ENCODE peak calls at places on chromosomes 5 and 9, in four cellular contexts. A is IMR-90, W is neuronal stem cell, N is H1. F is an unnamed sample.
A peak's percentile ranks its signal among the peaks of the same experiment; 100 is the strongest.

GRCh38 chr9:127927457-127928231 is 2.9 kb downstream of the PIP5KL1 start:
- DNase-seq in A (no peak), W (no peak), N (peak; percentile 88), F (no peak)

GRCh38 chr5:151600069-151600665 is 9.0 kb upstream of the FAT2 start:
- DNase-seq in A (no peak), W (no peak), N (no peak), F (no peak)

GRCh38 chr5:147918899-147919298 is 12.6 kb upstream of the C5orf46 start:
- DNase-seq in A (no peak), W (no peak), N (no peak), F (no peak)

GRCh38 chr5:169050146-169050571 is 250.8 kb downstream of the SLIT3 start:
- DNase-seq in A (no peak), W (no peak), N (no peak), F (no peak)

GRCh38 chr5:35456506-35456905 is 161.2 kb upstream of the SPEF2 start:
- DNase-seq in A (no peak), W (no peak), N (no peak), F (no peak)

GRCh38 chr9:125189011-125189360 is 617 bp downstream of the PPP6C start:
- DNase-seq in A (no peak), W (peak; percentile 1), N (no peak), F (peak; percentile 48)

GRCh38 chr9:90128587-90129190 is 513.9 kb downstream of the DIRAS2 start:
- DNase-seq in A (no peak), W (no peak), N (no peak), F (no peak)

GRCh38 chr9:99919930-99920329 is 13.5 kb downstream of the STX17 start:
- DNase-seq in A (no peak), W (no peak), N (no peak), F (no peak)

GRCh38 chr5:151020304-151021031 is at the start of gene GPX3:
- DNase-seq in A (peak; percentile 25), W (peak; percentile 81), N (peak; percentile 92), F (peak; percentile 75)

GRCh38 chr9:108980893-108981292 is 32.4 kb downstream of the CTNNAL1 start:
- DNase-seq in A (no peak), W (no peak), N (no peak), F (no peak)

GRCh38 chr5:178282391-178282790 is 49.8 kb upstream of the PHYKPL start:
- DNase-seq in A (no peak), W (no peak), N (no peak), F (no peak)

GRCh38 chr9:38428062-38428461 is 3.8 kb upstream of the IGFBPL1 start:
- DNase-seq in A (no peak), W (no peak), N (no peak), F (no peak)

GRCh38 chr9:134570151-134570621 is 71.4 kb upstream of the COL5A1 start:
- DNase-seq in A (no peak), W (no peak), N (peak; percentile 23), F (no peak)

GRCh38 chr5:135821061-135821781 is 13.2 kb upstream of the SLC25A48 start:
- DNase-seq in A (no peak), W (no peak), N (no peak), F (no peak)

GRCh38 chr5:170306381-170306790 is 8.8 kb upstream of the LCP2 start:
- DNase-seq in A (peak; percentile 0), W (no peak), N (no peak), F (peak; percentile 76)

GRCh38 chr5:4571248-4571950 is 568.7 kb upstream of the ADAMTS16 start:
- DNase-seq in A (no peak), W (no peak), N (no peak), F (no peak)

GRCh38 chr5:123874600-123875201 is 362.7 kb downstream of the CSNK1G3 start:
- DNase-seq in A (peak; percentile 12), W (peak; percentile 60), N (no peak), F (peak; percentile 59)

GRCh38 chr5:29304555-29304954 is 1888.9 kb upstream of the CDH6 start:
- DNase-seq in A (no peak), W (no peak), N (no peak), F (no peak)

GRCh38 chr9:16030513-16031185 is 477.8 kb downstream of the CCDC171 start:
- DNase-seq in A (peak; percentile 96), W (no peak), N (no peak), F (peak; percentile 91)

GRCh38 chr9:137168907-137169763 is 716 bp downstream of the LRRC26 start:
- DNase-seq in A (peak; percentile 19), W (peak; percentile 68), N (peak; percentile 89), F (peak; percentile 29)

GRCh38 chr5:7827602-7828001 is 23.3 kb downstream of the CFAP90 start:
- DNase-seq in A (no peak), W (no peak), N (no peak), F (no peak)

GRCh38 chr5:172860520-172861443 is 26.7 kb downstream of the ERGIC1 start:
- DNase-seq in A (peak; percentile 32), W (no peak), N (no peak), F (no peak)

GRCh38 chr5:100584889-100585288 is 49.7 kb downstream of the FAM174A start:
- DNase-seq in A (no peak), W (no peak), N (no peak), F (no peak)

GRCh38 chr5:873328-873727 is 19.3 kb downstream of the BRD9 start:
- DNase-seq in A (no peak), W (no peak), N (no peak), F (no peak)

GRCh38 chr5:164958688-164959087 is 1453.3 kb downstream of the MAT2B start:
- DNase-seq in A (no peak), W (no peak), N (no peak), F (no peak)

GRCh38 chr5:54643679-54644078 is 126.1 kb downstream of the SNX18 start:
- DNase-seq in A (peak; percentile 87), W (no peak), N (no peak), F (peak; percentile 52)

GRCh38 chr5:138241688-138242547 is 28.8 kb upstream of the CDC23 start:
- DNase-seq in A (no peak), W (peak; percentile 39), N (peak; percentile 70), F (peak; percentile 12)

GRCh38 chr9:96555567-96556386 is 63.9 kb downstream of the CDC14B start:
- DNase-seq in A (peak; percentile 44), W (no peak), N (no peak), F (peak; percentile 85)

GRCh38 chr5:139903805-139904565 is 108.4 kb downstream of the PSD2 start:
- DNase-seq in A (no peak), W (peak; percentile 55), N (peak; percentile 78), F (peak; percentile 41)

GRCh38 chr5:139906661-139907060 is 111.1 kb downstream of the PSD2 start:
- DNase-seq in A (no peak), W (no peak), N (no peak), F (no peak)

GRCh38 chr5:139903450-139903804 is 107.8 kb downstream of the PSD2 start:
- DNase-seq in A (no peak), W (no peak), N (no peak), F (no peak)

GRCh38 chr5:139905401-139905800 is 109.8 kb downstream of the PSD2 start:
- DNase-seq in A (no peak), W (no peak), N (no peak), F (no peak)

DNA sequence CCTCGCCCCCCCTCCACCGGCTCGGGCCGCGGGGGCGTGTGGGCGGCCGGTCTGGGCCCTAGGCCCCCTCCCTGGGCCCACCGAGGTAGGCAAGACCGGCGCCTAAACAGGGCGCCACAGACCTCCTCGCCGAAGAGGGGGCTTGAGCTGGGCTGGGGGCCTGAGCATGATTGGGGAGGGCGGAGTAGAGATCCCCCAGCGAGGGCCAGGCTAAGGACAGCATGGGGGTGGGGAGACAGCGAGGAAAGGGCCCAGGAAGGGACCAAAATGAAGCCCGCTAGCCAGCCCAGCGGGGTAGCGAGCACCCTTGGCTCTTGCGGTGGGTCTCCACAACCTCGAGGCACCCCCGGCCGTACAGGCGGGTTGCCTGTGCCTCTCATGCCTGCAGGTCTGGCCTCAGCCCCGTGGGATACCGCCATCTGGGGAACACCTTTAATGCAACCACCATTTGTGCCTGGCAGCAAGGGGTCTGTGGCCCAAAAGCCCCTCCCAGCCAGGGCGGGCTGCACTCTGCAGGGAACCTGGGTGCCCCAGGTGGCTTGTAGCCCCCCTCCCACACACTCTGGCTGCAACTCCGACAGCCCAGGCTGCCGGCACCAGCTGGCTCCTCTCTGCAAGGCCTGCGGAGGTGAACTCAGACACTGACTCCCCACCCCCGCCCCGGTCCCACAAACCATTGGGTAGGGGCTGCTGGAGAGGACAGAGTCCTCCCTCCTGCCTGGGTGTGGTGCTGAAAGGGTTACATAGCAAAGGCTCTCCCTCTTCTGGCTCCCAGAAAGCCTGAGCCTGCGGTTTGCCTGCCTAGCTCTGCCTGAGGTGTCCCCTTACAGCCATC is 109.2 kb downstream of the PSD2 start:
- DNase-seq in A (no peak), W (peak; percentile 35), N (peak; percentile 74), F (no peak)
- H3K4me3 ChIP-seq in A (no peak overlapping the region), W (peak overlapping the region; percentile 79), N (peak overlapping the region; percentile 51), F (peak overlapping the region; percentile 75)

GRCh38 chr5:80928073-80928472 is 32.1 kb upstream of the RASGRF2 start:
- DNase-seq in A (no peak), W (no peak), N (no peak), F (no peak)
- H2BK15ac ChIP-seq in A (no peak overlapping the region), W (no peak overlapping the region), N (no peak overlapping the region), F (no peak overlapping the region)

DNA sequence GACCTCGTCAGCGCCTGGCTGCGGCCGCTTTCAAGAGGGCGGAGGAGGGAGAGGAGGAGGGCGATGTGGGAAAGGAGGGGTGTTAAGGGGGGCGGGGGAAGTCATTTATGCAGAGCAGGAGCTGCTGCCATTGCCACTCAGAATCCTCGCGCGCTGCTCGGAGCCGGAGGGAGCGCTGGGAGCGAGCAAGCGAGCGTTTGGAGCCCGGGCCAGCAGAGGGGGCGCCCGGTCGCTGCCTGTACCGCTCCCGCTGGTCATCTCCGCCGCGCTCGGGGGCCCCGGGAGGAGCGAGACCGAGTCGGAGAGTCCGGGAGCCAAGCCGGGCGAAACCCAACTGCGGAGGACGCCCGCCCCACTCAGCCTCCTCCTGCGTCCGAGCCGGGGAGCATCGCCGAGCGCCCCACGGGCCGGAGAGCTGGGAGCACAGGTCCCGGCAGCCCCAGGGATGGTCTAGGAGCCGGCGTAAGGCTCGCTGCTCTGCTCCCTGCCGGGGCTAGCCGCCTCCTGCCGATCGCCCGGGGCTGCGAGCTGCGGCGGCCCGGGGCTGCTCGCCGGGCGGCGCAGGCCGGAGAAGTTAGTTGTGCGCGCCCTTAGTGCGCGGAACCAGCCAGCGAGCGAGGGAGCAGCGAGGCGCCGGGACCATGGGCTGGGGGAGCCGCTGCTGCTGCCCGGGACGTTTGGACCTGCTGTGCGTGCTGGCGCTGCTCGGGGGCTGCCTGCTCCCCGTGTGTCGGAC is at the start of gene PCSK5:
- DNase-seq in A (peak; percentile 89), W (peak; percentile 92), N (peak; percentile 88), F (peak; percentile 96)
- H4K91ac ChIP-seq in A (no peak within 1 kb of the TSS), W (peak within 1 kb of the TSS; percentile 43), N (no peak within 1 kb of the TSS), F (peak within 1 kb of the TSS; percentile 67)

GRCh38 chr9:129405089-129405830 is 215.6 kb downstream of the C9orf50 start:
- DNase-seq in A (peak; percentile 83), W (no peak), N (no peak), F (no peak)

GRCh38 chr9:129403743-129404620 is 216.9 kb downstream of the C9orf50 start:
- DNase-seq in A (no peak), W (no peak), N (no peak), F (no peak)

GRCh38 chr9:129404621-129405020 is 216.3 kb downstream of the C9orf50 start:
- DNase-seq in A (no peak), W (no peak), N (no peak), F (no peak)

GRCh38 chr9:129406278-129407225 is 214.3 kb downstream of the C9orf50 start:
- DNase-seq in A (no peak), W (no peak), N (peak; percentile 45), F (no peak)

DNA sequence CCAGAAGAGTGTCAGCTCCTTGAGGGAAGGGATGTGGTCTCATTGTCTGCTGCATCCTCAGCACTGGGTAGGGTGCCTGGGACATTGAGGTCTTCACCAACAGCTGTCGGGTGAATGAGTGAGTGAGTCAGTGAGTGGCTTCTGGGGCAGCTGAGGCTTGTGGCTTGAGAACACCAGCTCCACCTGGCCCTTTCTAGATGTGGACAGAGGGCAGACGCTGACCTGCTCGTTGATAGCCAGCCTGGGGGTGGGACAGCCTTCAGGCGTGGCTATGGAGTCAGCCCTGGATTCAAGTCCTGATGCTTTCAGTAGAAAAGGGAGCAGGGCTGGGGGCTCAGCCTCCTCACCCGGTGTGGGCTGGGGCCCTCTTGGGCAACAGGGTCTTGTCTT is 215.1 kb downstream of the C9orf50 start:
- DNase-seq in A (no peak), W (no peak), N (no peak), F (no peak)
- H3K4me3 ChIP-seq in A (no peak overlapping the region), W (no peak overlapping the region), N (no peak overlapping the region), F (no peak overlapping the region)

F was measured in mesenchymal stem cell.